ENCODE peak calls at places on chromosomes 3 and 15, in ten cellular contexts. A is GM12878, U is breast epithelium, F is upper lobe of left lung, O is spleen, N is prostate gland, K is sigmoid colon, I is transverse colon, T is stomach, P is Panc1. S is an unnamed sample.

GRCh38 chr3:123225557-123225956 is 23.8 kb downstream of the SEC22A start:
- DNase-seq in I (no peak), U (no peak), A (no peak), F (no peak), N (no peak), O (no peak), P (no peak), T (no peak), K (no peak), S (no peak)

GRCh38 chr3:188218571-188218970 is 64.6 kb downstream of the LPP start:
- DNase-seq in T (no peak), F (no peak), U (no peak), A (no peak), N (no peak), K (no peak), O (no peak), I (no peak), P (no peak), S (no peak)

GRCh38 chr3:147760998-147761397 is 351.8 kb downstream of the ZIC1 start:
- DNase-seq in A (no peak), O (no peak), K (no peak), P (no peak), I (no peak), F (no peak), T (no peak), N (no peak), U (no peak), S (no peak)

GRCh38 chr3:94294806-94295205 is 231.9 kb downstream of the NSUN3 start:
- DNase-seq in N (no peak), F (no peak), U (no peak), O (no peak), I (no peak), K (no peak), P (no peak), A (no peak), T (no peak), S (no peak)

GRCh38 chr3:101177577-101177976 is 142.8 kb downstream of the IMPG2 start:
- DNase-seq in A (no peak), F (no peak), K (no peak), O (no peak), I (no peak), N (no peak), T (no peak), U (no peak), P (no peak), S (no peak)

GRCh38 chr15:58947179-58947578 is 13.7 kb upstream of the SLTM start:
- DNase-seq in P (no peak), N (no peak), I (no peak), K (no peak), F (no peak), T (no peak), U (no peak), A (no peak), O (no peak), S (no peak)

GRCh38 chr3:66355394-66355793 is 134.6 kb downstream of the SLC25A26 start:
- DNase-seq in K (no peak), N (no peak), U (no peak), A (no peak), T (no peak), O (no peak), I (no peak), P (no peak), F (no peak), S (no peak)

GRCh38 chr3:42667523-42668402 is 14.3 kb downstream of the ZBTB47 start:
- DNase-seq in P (no peak), T (no peak), N (no peak), F (no peak), K (peak; percentile 64), U (no peak), A (no peak), I (no peak), O (no peak), S (no peak)

GRCh38 chr3:23455084-23455483 is 252.0 kb downstream of the UBE2E2 start:
- DNase-seq in P (no peak), U (no peak), O (no peak), N (no peak), A (no peak), T (no peak), I (no peak), K (no peak), F (no peak), S (peak; percentile 18)

GRCh38 chr3:191070201-191070600 is 128.8 kb upstream of the OSTN start:
- DNase-seq in I (no peak), U (no peak), K (no peak), A (no peak), F (no peak), P (no peak), O (no peak), T (no peak), N (no peak), S (no peak)

DNA sequence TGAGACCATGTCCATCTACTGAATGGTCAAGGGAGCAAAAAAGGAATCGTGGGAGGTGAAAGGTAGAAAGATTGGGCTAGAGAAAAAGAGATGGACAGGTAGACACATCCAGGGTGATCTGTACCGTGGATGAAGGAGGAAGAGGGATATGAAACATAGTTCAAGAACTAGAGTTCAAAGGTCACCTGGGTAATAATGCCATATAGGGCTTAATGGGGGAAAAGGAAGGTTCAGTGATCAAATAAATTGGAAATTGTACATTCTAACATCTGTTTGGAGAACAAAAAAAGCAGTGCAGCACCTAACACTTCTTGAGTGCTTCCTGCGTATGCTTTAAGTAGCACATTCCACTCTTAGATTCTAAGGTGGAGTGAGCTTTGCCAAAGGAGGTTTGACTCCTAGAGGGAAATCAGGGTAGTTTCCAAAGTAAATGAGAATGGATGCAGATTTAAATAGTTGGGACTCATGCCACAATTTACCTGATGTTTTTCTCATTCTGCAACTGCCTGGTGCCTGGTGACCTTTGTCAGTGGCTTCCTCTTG is 46.6 kb downstream of the MITF start:
- DNase-seq in F (no peak), K (no peak), I (no peak), P (no peak), A (no peak), O (no peak), U (no peak), N (no peak), T (no peak), S (peak; percentile 16)
- H3K36me3 ChIP-seq in F (no peaks in the 10 kb centered on the region), K (no peaks in the 10 kb centered on the region), I (no peaks in the 10 kb centered on the region), P (no peaks in the 10 kb centered on the region), A (no peaks in the 10 kb centered on the region), O (no peaks in the 10 kb centered on the region), U (no peaks in the 10 kb centered on the region), N (no peaks in the 10 kb centered on the region), T (no peaks in the 10 kb centered on the region), S (no peaks in the 10 kb centered on the region)

DNA sequence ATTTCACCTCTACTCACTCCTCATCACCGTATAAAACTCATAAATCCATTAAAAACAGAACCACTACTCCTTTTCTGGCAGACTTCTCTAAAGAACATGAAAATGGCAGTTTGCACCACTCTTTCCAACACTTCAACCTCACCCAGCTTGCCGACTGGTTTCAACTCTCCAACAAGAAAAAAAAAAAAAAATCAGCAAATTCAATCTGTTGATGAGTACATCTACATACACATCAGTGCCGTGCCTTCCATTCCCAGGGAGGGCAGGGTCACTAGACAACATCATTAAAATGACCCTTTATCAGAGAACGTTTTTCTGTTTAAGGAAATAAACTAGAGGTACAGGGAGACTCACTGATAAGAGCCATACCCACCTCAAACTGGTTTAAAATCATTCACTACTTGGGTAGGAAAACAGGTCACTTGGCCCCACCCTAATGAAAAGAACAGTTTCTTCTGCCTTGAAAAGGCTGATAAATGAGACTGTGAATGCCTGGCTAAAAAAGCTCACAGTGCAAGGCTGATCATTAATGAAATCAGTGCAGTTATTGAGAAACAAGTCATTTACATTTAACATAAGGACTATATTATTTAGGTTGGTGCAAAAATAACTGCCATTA is 6.0 kb downstream of the ANXA2 start:
- DNase-seq in O (no peak), P (no peak), F (no peak), K (no peak), A (no peak), U (no peak), N (no peak), I (peak; percentile 21), T (no peak), S (no peak)
- TF ChIP-seq POLR2AphosphoS5 in O (no peak), P (peak; percentile 62), F (no peak), K (no peak), A (no peak), U (no peak), N (peak; percentile 12), I (no peak), T (no peak), S (no peak)

GRCh38 chr15:68218847-68219798 is 10.4 kb downstream of the CLN6 start:
- DNase-seq in P (no peak), I (no peak), O (no peak), A (no peak), N (no peak), T (peak; percentile 1), F (no peak), U (no peak), K (peak; percentile 43), S (no peak)
- H3K36me3 ChIP-seq in P (no peaks in the 10 kb centered on the region), I (no peaks in the 10 kb centered on the region), O (peaks cover 35% of the 10 kb centered on the region), A (peaks cover 13% of the 10 kb centered on the region), N (no peaks in the 10 kb centered on the region), T (peaks cover 20% of the 10 kb centered on the region), F (peaks cover 3% of the 10 kb centered on the region), U (no peaks in the 10 kb centered on the region), K (no peaks in the 10 kb centered on the region), S (peaks cover 10% of the 10 kb centered on the region)

GRCh38 chr15:42921049-42921731 is 612 bp upstream of the TTBK2 start:
- DNase-seq in N (peak; percentile 32), T (peak; percentile 27), K (peak; percentile 71), U (no peak), O (peak; percentile 83), I (peak; percentile 34), F (no peak), P (no peak), A (no peak), S (peak; percentile 44)

GRCh38 chr15:42918047-42918446 is 2.5 kb downstream of the TTBK2 start:
- DNase-seq in U (no peak), P (no peak), N (no peak), F (no peak), I (no peak), O (no peak), K (no peak), A (no peak), T (no peak), S (no peak)

GRCh38 chr15:42919794-42920280 is 741 bp downstream of the TTBK2 start:
- DNase-seq in T (no peak), K (peak; percentile 66), F (no peak), P (no peak), N (peak; percentile 22), O (no peak), A (no peak), U (no peak), I (peak; percentile 12), S (peak; percentile 39)

GRCh38 chr15:42919308-42919707 is 1.3 kb downstream of the TTBK2 start:
- DNase-seq in A (no peak), U (no peak), F (no peak), N (no peak), O (no peak), I (no peak), K (no peak), P (no peak), T (no peak), S (no peak)

DNA sequence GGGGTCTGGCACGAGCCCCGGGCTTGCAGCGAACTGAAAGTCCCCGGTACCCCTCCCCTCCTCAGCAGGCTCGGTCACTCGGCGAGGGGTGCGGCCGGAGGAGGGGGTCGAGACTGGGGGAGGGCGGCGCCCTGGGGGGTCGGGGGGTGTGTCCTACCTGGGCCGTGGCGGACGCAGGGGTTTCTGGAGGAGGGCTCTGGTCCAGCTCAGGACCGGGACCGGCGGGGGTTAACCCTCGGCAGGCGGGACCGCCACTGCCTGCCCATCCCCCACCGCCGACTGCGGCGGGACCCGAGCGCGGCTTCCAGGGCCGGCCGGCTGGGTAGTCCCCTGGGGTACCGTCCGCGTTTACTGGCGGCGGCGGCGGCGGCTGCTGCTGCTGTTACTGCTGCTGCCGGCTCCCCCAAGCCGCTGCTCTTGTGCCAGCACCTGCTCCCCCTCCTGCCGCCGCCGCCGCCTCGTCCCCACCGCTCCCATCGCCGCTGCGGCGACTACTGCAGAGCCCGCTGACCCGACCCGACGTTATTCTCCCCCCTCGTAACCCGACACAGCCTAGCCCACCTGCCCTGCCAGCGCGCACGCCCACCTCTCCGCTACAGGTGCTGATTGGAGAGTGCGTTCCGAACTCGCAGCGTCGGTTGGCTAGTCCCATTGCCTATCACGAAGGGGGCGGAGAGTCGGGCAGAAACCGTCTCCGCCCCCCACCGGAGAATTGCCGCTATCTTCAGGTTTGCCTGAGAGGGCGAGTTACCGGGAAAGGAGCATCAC is at the start of gene TTBK2:
- DNase-seq in N (peak; percentile 99), I (peak; percentile 99), O (peak; percentile 98), A (peak; percentile 95), T (peak; percentile 98), K (peak; percentile 99), P (peak; percentile 95), F (peak; percentile 94), U (peak; percentile 97), S (peak; percentile 99)
- TF ChIP-seq POLR2AphosphoS5 in N (peak; percentile 94), I (peak; percentile 77), O (peak; percentile 93), A (peak; percentile 52), T (peak; percentile 65), K (peak; percentile 76), P (no peak), F (peak; percentile 47), U (peak; percentile 44), S (peak; percentile 82)